ENCODE peak calls at places on chromosomes 7 and 10, in five cellular contexts. T, K, R, Z and S are unnamed samples.
A peak's percentile ranks its signal among the peaks of the same experiment; 100 is the strongest.

GRCh38 chr7:91827169-91827568 is 53.3 kb downstream of the MTERF1 start:
- ATAC-seq in R (no peak), Z (no peak), T (peak; percentile 28), K (no peak), S (no peak)

GRCh38 chr10:111986079-111986478 is 197.5 kb downstream of the GPAM start:
- ATAC-seq in R (no peak), Z (peak; percentile 48), K (no peak), T (no peak), S (peak; percentile 88)

GRCh38 chr7:142642316-142642715 is 107.0 kb upstream of the PRSS1 start:
- ATAC-seq in T (no peak), Z (no peak), K (no peak), R (no peak), S (no peak)

GRCh38 chr7:49670991-49671390 is 102.4 kb upstream of the VWC2 start:
- ATAC-seq in Z (no peak), K (peak; percentile 62), T (no peak), R (no peak), S (no peak)

GRCh38 chr10:111370101-111370500 is 293.3 kb downstream of the ADRA2A start:
- ATAC-seq in R (no peak), Z (no peak), K (no peak), T (no peak), S (no peak)

GRCh38 chr7:134565643-134566136 is 16.8 kb downstream of the AKR1B15 start:
- ATAC-seq in T (no peak), K (no peak), Z (peak; percentile 34), R (no peak), S (peak; percentile 48)

GRCh38 chr7:128093606-128094005 is 62.4 kb upstream of the LRRC4 start:
- ATAC-seq in R (no peak), K (no peak), Z (no peak), T (no peak), S (no peak)

GRCh38 chr10:69588358-69588757 is 15.1 kb upstream of the NEUROG3 start:
- ATAC-seq in T (no peak), K (no peak), R (no peak), Z (no peak), S (no peak)

GRCh38 chr10:58023341-58024073 is 244.2 kb downstream of the IPMK start:
- ATAC-seq in Z (no peak), K (no peak), T (no peak), R (peak; percentile 91), S (no peak)

GRCh38 chr10:111079781-111080180 is 3.0 kb downstream of the ADRA2A start:
- ATAC-seq in T (no peak), R (no peak), Z (no peak), K (no peak), S (no peak)

GRCh38 chr7:128945668-128946366 is 8.1 kb downstream of the IRF5 start:
- ATAC-seq in R (peak; percentile 19), Z (no peak), K (peak; percentile 3), T (no peak), S (no peak)

GRCh38 chr7:147196476-147196875 is 1079.9 kb downstream of the CNTNAP2 start:
- ATAC-seq in Z (no peak), T (no peak), K (peak; percentile 22), R (no peak), S (no peak)

GRCh38 chr10:76397210-76397881 is 965.9 kb downstream of the LRMDA start:
- ATAC-seq in R (no peak), Z (peak; percentile 97), K (no peak), T (no peak), S (peak; percentile 72)

GRCh38 chr7:40964610-40965009 is 738.3 kb downstream of the INHBA start:
- ATAC-seq in R (no peak), Z (no peak), K (no peak), T (no peak), S (no peak)

GRCh38 chr10:125084191-125085186 is 75.9 kb downstream of the CTBP2 start:
- ATAC-seq in R (peak; percentile 94), Z (peak; percentile 86), K (peak; percentile 48), T (peak; percentile 43), S (peak; percentile 87)

GRCh38 chr10:59949608-59950007 is 43.3 kb upstream of the CCDC6 start:
- ATAC-seq in T (no peak), R (no peak), K (no peak), Z (no peak), S (no peak)

GRCh38 chr10:77505431-77506334 is 131.9 kb downstream of the KCNMA1 start:
- ATAC-seq in K (no peak), Z (no peak), R (peak; percentile 52), T (no peak), S (no peak)

GRCh38 chr7:2982831-2983230 is 60.8 kb downstream of the CARD11 start:
- ATAC-seq in T (no peak), R (no peak), K (no peak), Z (no peak), S (no peak)

GRCh38 chr7:138388673-138389491 is 71.2 kb upstream of the TRIM24 start:
- ATAC-seq in R (no peak), Z (no peak), T (no peak), K (peak; percentile 92), S (no peak)

GRCh38 chr10:122853665-122854313 is 8.1 kb upstream of the CUZD1 start:
- ATAC-seq in K (no peak), R (no peak), T (no peak), Z (no peak), S (no peak)

GRCh38 chr10:43127447-43127846 is 10.8 kb upstream of the CSGALNACT2 start:
- ATAC-seq in T (no peak), R (no peak), Z (no peak), K (no peak), S (no peak)

GRCh38 chr10:35657621-35658020 is 15.5 kb upstream of the FZD8 start:
- ATAC-seq in Z (no peak), T (no peak), K (no peak), R (no peak), S (no peak)

GRCh38 chr7:12239821-12240220 is 28.7 kb downstream of the TMEM106B start:
- ATAC-seq in Z (no peak), T (no peak), R (no peak), K (no peak), S (no peak)

GRCh38 chr7:117015258-117016184 is 62.2 kb downstream of the ST7 start:
- ATAC-seq in T (no peak), R (no peak), K (no peak), Z (no peak), S (no peak)

GRCh38 chr10:127976286-127976685 is 69.4 kb downstream of the PTPRE start:
- ATAC-seq in Z (no peak), K (no peak), T (no peak), R (no peak), S (no peak)

GRCh38 chr7:73703985-73704639 is 15.4 kb downstream of the STX1A start:
- ATAC-seq in T (no peak), Z (peak; percentile 72), R (peak; percentile 8), K (no peak), S (peak; percentile 69)

GRCh38 chr7:63900394-63901203 is 98.0 kb upstream of the ZNF722 start:
- ATAC-seq in Z (peak; percentile 100), R (peak; percentile 96), T (peak; percentile 100), K (no peak), S (peak; percentile 96)
- H3K27ac ChIP-seq in Z (peak overlapping the region; percentile 30), R (no peak overlapping the region), T (peak overlapping the region; percentile 73), K (no peak overlapping the region), S (no peak overlapping the region)

GRCh38 chr10:33134011-33134751 is 176.2 kb upstream of the ITGB1 start:
- ATAC-seq in Z (peak; percentile 78), K (no peak), R (peak; percentile 95), T (peak; percentile 78), S (peak; percentile 68)
- H3K4me1 ChIP-seq in Z (no peaks in the 10 kb centered on the region), K (peaks cover 9% of the 10 kb centered on the region), R (peaks cover 19% of the 10 kb centered on the region), T (no peaks in the 10 kb centered on the region), S (no peaks in the 10 kb centered on the region)

GRCh38 chr7:143931739-143932138 is 3.3 kb upstream of the OR2F2 start:
- ATAC-seq in Z (no peak), K (no peak), R (no peak), T (no peak), S (no peak)
- H3K27ac ChIP-seq in Z (no peak overlapping the region), K (no peak overlapping the region), R (no peak overlapping the region), T (no peak overlapping the region), S (no peak overlapping the region)

GRCh38 chr7:1553513-1554210 is 2.3 kb downstream of the TMEM184A start:
- ATAC-seq in R (no peak), K (no peak), Z (no peak), T (no peak), S (no peak)

GRCh38 chr7:1555813-1556540 is at the start of gene TMEM184A:
- ATAC-seq in R (peak; percentile 74), K (peak; percentile 76), T (peak; percentile 71), Z (peak; percentile 11), S (no peak)

GRCh38 chr7:1552200-1552599 is 3.8 kb downstream of the TMEM184A start:
- ATAC-seq in R (no peak), Z (no peak), K (no peak), T (no peak), S (no peak)

GRCh38 chr7:1555046-1555812 is 776 bp downstream of the TMEM184A start:
- ATAC-seq in K (peak; percentile 75), R (peak; percentile 75), T (no peak), Z (peak; percentile 32), S (peak; percentile 57)

GRCh38 chr7:1554332-1555045 is 1.5 kb downstream of the TMEM184A start:
- ATAC-seq in K (no peak), Z (no peak), R (peak; percentile 1), T (no peak), S (no peak)
- H3K4me1 ChIP-seq in K (peaks cover 46% of the 10 kb centered on the region), Z (no peaks in the 10 kb centered on the region), R (peaks cover 38% of the 10 kb centered on the region), T (no peaks in the 10 kb centered on the region), S (peaks cover 15% of the 10 kb centered on the region)